ENCODE peak calls at places on chromosomes 16 and 17, in five cellular contexts. One of them, this sample, is unnamed.

GRCh38 chr16:81675662-81676535 is 103.2 kb upstream of the PLCG2 start:
- DNase-seq in B cell: no peak
- DNase-seq in fibroblast of the aortic adventitia: no peak
- DNase-seq in posterior vena cava: no peak
- DNase-seq in iPS-NIHi11: no peak
- DNase-seq in this sample: no peak

GRCh38 chr17:49739662-49740271 is 24.2 kb downstream of the FAM117A start:
- DNase-seq in B cell: peak; percentile 96
- DNase-seq in fibroblast of the aortic adventitia: no peak
- DNase-seq in posterior vena cava: peak; percentile 92
- DNase-seq in iPS-NIHi11: no peak
- DNase-seq in this sample: no peak

GRCh38 chr16:84608281-84608680 is 9.6 kb downstream of the COTL1 start:
- DNase-seq in B cell: no peak
- DNase-seq in fibroblast of the aortic adventitia: no peak
- DNase-seq in posterior vena cava: no peak
- DNase-seq in iPS-NIHi11: no peak
- DNase-seq in this sample: no peak

GRCh38 chr16:74726736-74727135 is 26.1 kb upstream of the MLKL start:
- DNase-seq in B cell: no peak
- DNase-seq in fibroblast of the aortic adventitia: no peak
- DNase-seq in posterior vena cava: no peak
- DNase-seq in iPS-NIHi11: peak; percentile 74
- DNase-seq in this sample: no peak

GRCh38 chr17:71405101-71405500 is 715.7 kb upstream of the SOX9 start:
- DNase-seq in B cell: no peak
- DNase-seq in fibroblast of the aortic adventitia: no peak
- DNase-seq in posterior vena cava: no peak
- DNase-seq in iPS-NIHi11: no peak
- DNase-seq in this sample: no peak

GRCh38 chr16:50305441-50306061 is 39.2 kb downstream of the ADCY7 start:
- DNase-seq in B cell: no peak
- DNase-seq in fibroblast of the aortic adventitia: no peak
- DNase-seq in posterior vena cava: peak; percentile 82
- DNase-seq in iPS-NIHi11: peak; percentile 33
- DNase-seq in this sample: peak; percentile 39

GRCh38 chr17:69282002-69282401 is 44.9 kb downstream of the ABCA5 start:
- DNase-seq in B cell: no peak
- DNase-seq in fibroblast of the aortic adventitia: no peak
- DNase-seq in posterior vena cava: no peak
- DNase-seq in iPS-NIHi11: no peak
- DNase-seq in this sample: no peak

GRCh38 chr16:4233431-4233830 is 8.4 kb downstream of the SRL start:
- DNase-seq in B cell: no peak
- DNase-seq in fibroblast of the aortic adventitia: no peak
- DNase-seq in posterior vena cava: no peak
- DNase-seq in iPS-NIHi11: no peak
- DNase-seq in this sample: no peak

GRCh38 chr16:17397499-17397891 is 73.3 kb downstream of the XYLT1 start:
- DNase-seq in B cell: no peak
- DNase-seq in fibroblast of the aortic adventitia: peak; percentile 46
- DNase-seq in posterior vena cava: no peak
- DNase-seq in iPS-NIHi11: no peak
- DNase-seq in this sample: no peak

GRCh38 chr17:18950944-18951905 is 740 bp upstream of the SLC5A10 start:
- DNase-seq in B cell: no peak
- DNase-seq in fibroblast of the aortic adventitia: no peak
- DNase-seq in posterior vena cava: peak; percentile 70
- DNase-seq in iPS-NIHi11: no peak
- DNase-seq in this sample: no peak

GRCh38 chr16:3490911-3491629 is 4.2 kb downstream of the C16orf90 start:
- DNase-seq in B cell: no peak
- DNase-seq in fibroblast of the aortic adventitia: no peak
- DNase-seq in posterior vena cava: peak; percentile 81
- DNase-seq in iPS-NIHi11: peak; percentile 55
- DNase-seq in this sample: no peak

GRCh38 chr17:62666061-62666800 is 38.8 kb downstream of the MRC2 start:
- DNase-seq in B cell: no peak
- DNase-seq in fibroblast of the aortic adventitia: no peak
- DNase-seq in posterior vena cava: peak; percentile 73
- DNase-seq in iPS-NIHi11: no peak
- DNase-seq in this sample: no peak

GRCh38 chr16:50606431-50607050 is 58.3 kb downstream of the NKD1 start:
- DNase-seq in B cell: no peak
- DNase-seq in fibroblast of the aortic adventitia: no peak
- DNase-seq in posterior vena cava: no peak
- DNase-seq in iPS-NIHi11: no peak
- DNase-seq in this sample: no peak

GRCh38 chr16:30983289-30983889 is 1.6 kb upstream of the HSD3B7 start:
- DNase-seq in B cell: no peak
- DNase-seq in fibroblast of the aortic adventitia: no peak
- DNase-seq in posterior vena cava: no peak
- DNase-seq in iPS-NIHi11: no peak
- DNase-seq in this sample: no peak

GRCh38 chr17:66460558-66460957 is 158.1 kb downstream of the PRKCA start:
- DNase-seq in B cell: no peak
- DNase-seq in fibroblast of the aortic adventitia: no peak
- DNase-seq in posterior vena cava: no peak
- DNase-seq in iPS-NIHi11: no peak
- DNase-seq in this sample: no peak

GRCh38 chr16:50669741-50670140 is 11.4 kb downstream of the SNX20 start:
- DNase-seq in B cell: no peak
- DNase-seq in fibroblast of the aortic adventitia: no peak
- DNase-seq in posterior vena cava: no peak
- DNase-seq in iPS-NIHi11: no peak
- DNase-seq in this sample: no peak

GRCh38 chr16:21097151-21097550 is 53.5 kb downstream of the DNAH3 start:
- DNase-seq in B cell: no peak
- DNase-seq in fibroblast of the aortic adventitia: peak; percentile 32
- DNase-seq in posterior vena cava: no peak
- DNase-seq in iPS-NIHi11: no peak
- DNase-seq in this sample: no peak

GRCh38 chr17:39636927-39637736 is at the start of gene STARD3:
- DNase-seq in B cell: peak; percentile 94
- DNase-seq in fibroblast of the aortic adventitia: peak; percentile 85
- DNase-seq in posterior vena cava: peak; percentile 98
- DNase-seq in iPS-NIHi11: peak; percentile 95
- DNase-seq in this sample: peak; percentile 97

GRCh38 chr16:66447491-66447890 is 20.4 kb downstream of the BEAN1 start:
- DNase-seq in B cell: no peak
- DNase-seq in fibroblast of the aortic adventitia: no peak
- DNase-seq in posterior vena cava: no peak
- DNase-seq in iPS-NIHi11: no peak
- DNase-seq in this sample: no peak

GRCh38 chr17:65785109-65785508 is 223.7 kb upstream of the AXIN2 start:
- DNase-seq in B cell: no peak
- DNase-seq in fibroblast of the aortic adventitia: peak; percentile 98
- DNase-seq in posterior vena cava: no peak
- DNase-seq in iPS-NIHi11: no peak
- DNase-seq in this sample: no peak

GRCh38 chr17:49588726-49589555 is 13.3 kb downstream of the NXPH3 start:
- DNase-seq in B cell: no peak
- DNase-seq in fibroblast of the aortic adventitia: peak; percentile 71
- DNase-seq in posterior vena cava: no peak
- DNase-seq in iPS-NIHi11: no peak
- DNase-seq in this sample: no peak

GRCh38 chr17:2963332-2964027 is 99.9 kb downstream of the OR1D5 start:
- DNase-seq in B cell: no peak
- DNase-seq in fibroblast of the aortic adventitia: no peak
- DNase-seq in posterior vena cava: peak; percentile 50
- DNase-seq in iPS-NIHi11: no peak
- DNase-seq in this sample: no peak

GRCh38 chr17:1050246-1050995 is 53.5 kb downstream of the TIMM22 start:
- DNase-seq in B cell: no peak
- DNase-seq in fibroblast of the aortic adventitia: no peak
- DNase-seq in posterior vena cava: no peak
- DNase-seq in iPS-NIHi11: no peak
- DNase-seq in this sample: no peak

GRCh38 chr17:78781339-78782304 is at the start of gene CYTH1:
- DNase-seq in B cell: peak; percentile 66
- DNase-seq in fibroblast of the aortic adventitia: peak; percentile 19
- DNase-seq in posterior vena cava: peak; percentile 90
- DNase-seq in iPS-NIHi11: peak; percentile 50
- DNase-seq in this sample: peak; percentile 81

GRCh38 chr16:4743217-4743897 is 9.0 kb downstream of the DNAAF8 start:
- DNase-seq in B cell: no peak
- DNase-seq in fibroblast of the aortic adventitia: no peak
- DNase-seq in posterior vena cava: no peak
- DNase-seq in iPS-NIHi11: no peak
- DNase-seq in this sample: no peak

GRCh38 chr16:83899272-83899897 is 470 bp downstream of the MLYCD start:
- DNase-seq in B cell: peak; percentile 60
- DNase-seq in fibroblast of the aortic adventitia: peak; percentile 56
- DNase-seq in posterior vena cava: peak; percentile 87
- DNase-seq in iPS-NIHi11: peak; percentile 72
- DNase-seq in this sample: peak; percentile 65

GRCh38 chr16:66382966-66383299 is 16.4 kb downstream of the CDH5 start:
- DNase-seq in B cell: no peak
- DNase-seq in fibroblast of the aortic adventitia: peak; percentile 81
- DNase-seq in posterior vena cava: no peak
- DNase-seq in iPS-NIHi11: peak; percentile 61
- DNase-seq in this sample: no peak

GRCh38 chr17:8126306-8127066 is 2.6 kb upstream of the HES7 start:
- DNase-seq in B cell: peak; percentile 69
- DNase-seq in fibroblast of the aortic adventitia: peak; percentile 38
- DNase-seq in posterior vena cava: no peak
- DNase-seq in iPS-NIHi11: peak; percentile 59
- DNase-seq in this sample: peak; percentile 86